ENCODE peak calls at places on chromosomes 2 and 18, in six cellular contexts. One of them, this sample, is unnamed.
A peak's percentile ranks its signal among the peaks of the same experiment; 100 is the strongest.

GRCh38 chr2:5539281-5540211 is 152.6 kb upstream of the SOX11 start:
- DNase-seq in hepatocyte: peak; percentile 59
- DNase-seq in NCI-H748 treated with DMSO at 0.1 percent for 48 hours: no peak
- DNase-seq in left colon: no peak
- DNase-seq in stimulated activated CD4-positive, alpha-beta T cell treated with anti-CD3 and anti-CD28 coated beads, Interleukin-12 subunit alpha, Interleukin-12 subunit beta, amount 100 ng/mL, for 48 hours: no peak
- DNase-seq in left ventricle myocardium superior: no peak
- DNase-seq in this sample: no peak

GRCh38 chr2:130842770-130843169 is 6.1 kb downstream of the ARHGEF4 start:
- DNase-seq in hepatocyte: no peak
- DNase-seq in NCI-H748 treated with DMSO at 0.1 percent for 48 hours: no peak
- DNase-seq in left colon: no peak
- DNase-seq in stimulated activated CD4-positive, alpha-beta T cell treated with anti-CD3 and anti-CD28 coated beads, Interleukin-12 subunit alpha, Interleukin-12 subunit beta, amount 100 ng/mL, for 48 hours: no peak
- DNase-seq in left ventricle myocardium superior: no peak
- DNase-seq in this sample: no peak

GRCh38 chr2:62570861-62571698 is 65.1 kb upstream of the TMEM17 start:
- DNase-seq in hepatocyte: peak; percentile 50
- DNase-seq in NCI-H748 treated with DMSO at 0.1 percent for 48 hours: no peak
- DNase-seq in left colon: peak; percentile 29
- DNase-seq in stimulated activated CD4-positive, alpha-beta T cell treated with anti-CD3 and anti-CD28 coated beads, Interleukin-12 subunit alpha, Interleukin-12 subunit beta, amount 100 ng/mL, for 48 hours: no peak
- DNase-seq in left ventricle myocardium superior: no peak
- DNase-seq in this sample: no peak

GRCh38 chr2:111235192-111235591 is 114.5 kb downstream of the BCL2L11 start:
- DNase-seq in hepatocyte: no peak
- DNase-seq in NCI-H748 treated with DMSO at 0.1 percent for 48 hours: no peak
- DNase-seq in left colon: no peak
- DNase-seq in stimulated activated CD4-positive, alpha-beta T cell treated with anti-CD3 and anti-CD28 coated beads, Interleukin-12 subunit alpha, Interleukin-12 subunit beta, amount 100 ng/mL, for 48 hours: no peak
- DNase-seq in left ventricle myocardium superior: no peak
- DNase-seq in this sample: no peak

GRCh38 chr18:58691256-58691655 is 20.0 kb downstream of the MALT1 start:
- DNase-seq in hepatocyte: no peak
- DNase-seq in NCI-H748 treated with DMSO at 0.1 percent for 48 hours: no peak
- DNase-seq in left colon: no peak
- DNase-seq in stimulated activated CD4-positive, alpha-beta T cell treated with anti-CD3 and anti-CD28 coated beads, Interleukin-12 subunit alpha, Interleukin-12 subunit beta, amount 100 ng/mL, for 48 hours: no peak
- DNase-seq in left ventricle myocardium superior: no peak
- DNase-seq in this sample: no peak

GRCh38 chr2:147549054-147549453 is 295.8 kb upstream of the ACVR2A start:
- DNase-seq in hepatocyte: no peak
- DNase-seq in NCI-H748 treated with DMSO at 0.1 percent for 48 hours: no peak
- DNase-seq in left colon: no peak
- DNase-seq in stimulated activated CD4-positive, alpha-beta T cell treated with anti-CD3 and anti-CD28 coated beads, Interleukin-12 subunit alpha, Interleukin-12 subunit beta, amount 100 ng/mL, for 48 hours: no peak
- DNase-seq in left ventricle myocardium superior: no peak
- DNase-seq in this sample: no peak

GRCh38 chr2:20674974-20675679 is 8.2 kb downstream of the GDF7 start:
- DNase-seq in hepatocyte: peak; percentile 51
- DNase-seq in NCI-H748 treated with DMSO at 0.1 percent for 48 hours: no peak
- DNase-seq in left colon: no peak
- DNase-seq in stimulated activated CD4-positive, alpha-beta T cell treated with anti-CD3 and anti-CD28 coated beads, Interleukin-12 subunit alpha, Interleukin-12 subunit beta, amount 100 ng/mL, for 48 hours: no peak
- DNase-seq in left ventricle myocardium superior: peak; percentile 61
- DNase-seq in this sample: no peak

GRCh38 chr2:236673823-236674185 is 104.2 kb downstream of the ACKR3 start:
- DNase-seq in hepatocyte: no peak
- DNase-seq in NCI-H748 treated with DMSO at 0.1 percent for 48 hours: no peak
- DNase-seq in left colon: no peak
- DNase-seq in stimulated activated CD4-positive, alpha-beta T cell treated with anti-CD3 and anti-CD28 coated beads, Interleukin-12 subunit alpha, Interleukin-12 subunit beta, amount 100 ng/mL, for 48 hours: no peak
- DNase-seq in left ventricle myocardium superior: no peak
- DNase-seq in this sample: no peak

GRCh38 chr2:72698300-72698699 is 127.5 kb downstream of the EXOC6B start:
- DNase-seq in hepatocyte: no peak
- DNase-seq in NCI-H748 treated with DMSO at 0.1 percent for 48 hours: no peak
- DNase-seq in left colon: no peak
- DNase-seq in stimulated activated CD4-positive, alpha-beta T cell treated with anti-CD3 and anti-CD28 coated beads, Interleukin-12 subunit alpha, Interleukin-12 subunit beta, amount 100 ng/mL, for 48 hours: no peak
- DNase-seq in left ventricle myocardium superior: no peak
- DNase-seq in this sample: no peak

GRCh38 chr2:109611467-109612095 is 2.2 kb downstream of the SEPTIN10 start:
- DNase-seq in hepatocyte: no peak
- DNase-seq in NCI-H748 treated with DMSO at 0.1 percent for 48 hours: no peak
- DNase-seq in left colon: no peak
- DNase-seq in stimulated activated CD4-positive, alpha-beta T cell treated with anti-CD3 and anti-CD28 coated beads, Interleukin-12 subunit alpha, Interleukin-12 subunit beta, amount 100 ng/mL, for 48 hours: no peak
- DNase-seq in left ventricle myocardium superior: no peak
- DNase-seq in this sample: no peak

GRCh38 chr2:159562248-159562647 is 54.1 kb downstream of the BAZ2B start:
- DNase-seq in hepatocyte: no peak
- DNase-seq in NCI-H748 treated with DMSO at 0.1 percent for 48 hours: no peak
- DNase-seq in left colon: no peak
- DNase-seq in stimulated activated CD4-positive, alpha-beta T cell treated with anti-CD3 and anti-CD28 coated beads, Interleukin-12 subunit alpha, Interleukin-12 subunit beta, amount 100 ng/mL, for 48 hours: no peak
- DNase-seq in left ventricle myocardium superior: no peak
- DNase-seq in this sample: no peak

GRCh38 chr2:226911932-226912331 is 76.1 kb downstream of the RHBDD1 start:
- DNase-seq in hepatocyte: no peak
- DNase-seq in NCI-H748 treated with DMSO at 0.1 percent for 48 hours: no peak
- DNase-seq in left colon: no peak
- DNase-seq in stimulated activated CD4-positive, alpha-beta T cell treated with anti-CD3 and anti-CD28 coated beads, Interleukin-12 subunit alpha, Interleukin-12 subunit beta, amount 100 ng/mL, for 48 hours: no peak
- DNase-seq in left ventricle myocardium superior: no peak
- DNase-seq in this sample: no peak

GRCh38 chr18:48376406-48376805 is 32.8 kb downstream of the ZBTB7C start:
- DNase-seq in hepatocyte: no peak
- DNase-seq in NCI-H748 treated with DMSO at 0.1 percent for 48 hours: no peak
- DNase-seq in left colon: no peak
- DNase-seq in stimulated activated CD4-positive, alpha-beta T cell treated with anti-CD3 and anti-CD28 coated beads, Interleukin-12 subunit alpha, Interleukin-12 subunit beta, amount 100 ng/mL, for 48 hours: no peak
- DNase-seq in left ventricle myocardium superior: no peak
- DNase-seq in this sample: no peak

GRCh38 chr2:219851801-219852481 is 224.5 kb downstream of the SLC4A3 start:
- DNase-seq in hepatocyte: peak; percentile 24
- DNase-seq in NCI-H748 treated with DMSO at 0.1 percent for 48 hours: no peak
- DNase-seq in left colon: no peak
- DNase-seq in stimulated activated CD4-positive, alpha-beta T cell treated with anti-CD3 and anti-CD28 coated beads, Interleukin-12 subunit alpha, Interleukin-12 subunit beta, amount 100 ng/mL, for 48 hours: no peak
- DNase-seq in left ventricle myocardium superior: peak; percentile 36
- DNase-seq in this sample: no peak

GRCh38 chr2:44320832-44321231 is 40.5 kb downstream of the PREPL start:
- DNase-seq in hepatocyte: no peak
- DNase-seq in NCI-H748 treated with DMSO at 0.1 percent for 48 hours: no peak
- DNase-seq in left colon: no peak
- DNase-seq in stimulated activated CD4-positive, alpha-beta T cell treated with anti-CD3 and anti-CD28 coated beads, Interleukin-12 subunit alpha, Interleukin-12 subunit beta, amount 100 ng/mL, for 48 hours: no peak
- DNase-seq in left ventricle myocardium superior: no peak
- DNase-seq in this sample: no peak

GRCh38 chr2:111947219-111947618 is 48.8 kb downstream of the MERTK start:
- DNase-seq in hepatocyte: no peak
- DNase-seq in NCI-H748 treated with DMSO at 0.1 percent for 48 hours: no peak
- DNase-seq in left colon: no peak
- DNase-seq in stimulated activated CD4-positive, alpha-beta T cell treated with anti-CD3 and anti-CD28 coated beads, Interleukin-12 subunit alpha, Interleukin-12 subunit beta, amount 100 ng/mL, for 48 hours: no peak
- DNase-seq in left ventricle myocardium superior: no peak
- DNase-seq in this sample: no peak

GRCh38 chr2:45886229-45886663 is 234.8 kb downstream of the PRKCE start:
- DNase-seq in hepatocyte: no peak
- DNase-seq in NCI-H748 treated with DMSO at 0.1 percent for 48 hours: no peak
- DNase-seq in left colon: no peak
- DNase-seq in stimulated activated CD4-positive, alpha-beta T cell treated with anti-CD3 and anti-CD28 coated beads, Interleukin-12 subunit alpha, Interleukin-12 subunit beta, amount 100 ng/mL, for 48 hours: no peak
- DNase-seq in left ventricle myocardium superior: no peak
- DNase-seq in this sample: no peak

GRCh38 chr2:39697480-39697879 is 31.8 kb downstream of the TMEM178A start:
- DNase-seq in hepatocyte: no peak
- DNase-seq in NCI-H748 treated with DMSO at 0.1 percent for 48 hours: no peak
- DNase-seq in left colon: no peak
- DNase-seq in stimulated activated CD4-positive, alpha-beta T cell treated with anti-CD3 and anti-CD28 coated beads, Interleukin-12 subunit alpha, Interleukin-12 subunit beta, amount 100 ng/mL, for 48 hours: no peak
- DNase-seq in left ventricle myocardium superior: peak; percentile 64
- DNase-seq in this sample: no peak

GRCh38 chr2:115484483-115484882 is 1042.0 kb downstream of the DPP10 start:
- DNase-seq in hepatocyte: no peak
- DNase-seq in NCI-H748 treated with DMSO at 0.1 percent for 48 hours: no peak
- DNase-seq in left colon: no peak
- DNase-seq in stimulated activated CD4-positive, alpha-beta T cell treated with anti-CD3 and anti-CD28 coated beads, Interleukin-12 subunit alpha, Interleukin-12 subunit beta, amount 100 ng/mL, for 48 hours: no peak
- DNase-seq in left ventricle myocardium superior: no peak
- DNase-seq in this sample: no peak

GRCh38 chr2:151762694-151763093 is 28.4 kb upstream of the NEB start:
- DNase-seq in hepatocyte: no peak
- DNase-seq in NCI-H748 treated with DMSO at 0.1 percent for 48 hours: no peak
- DNase-seq in left colon: no peak
- DNase-seq in stimulated activated CD4-positive, alpha-beta T cell treated with anti-CD3 and anti-CD28 coated beads, Interleukin-12 subunit alpha, Interleukin-12 subunit beta, amount 100 ng/mL, for 48 hours: no peak
- DNase-seq in left ventricle myocardium superior: no peak
- DNase-seq in this sample: no peak

GRCh38 chr2:27309651-27310050 is 1.4 kb upstream of the UCN start:
- DNase-seq in hepatocyte: no peak
- DNase-seq in NCI-H748 treated with DMSO at 0.1 percent for 48 hours: no peak
- DNase-seq in left colon: no peak
- DNase-seq in stimulated activated CD4-positive, alpha-beta T cell treated with anti-CD3 and anti-CD28 coated beads, Interleukin-12 subunit alpha, Interleukin-12 subunit beta, amount 100 ng/mL, for 48 hours: no peak
- DNase-seq in left ventricle myocardium superior: no peak
- DNase-seq in this sample: no peak

GRCh38 chr2:162172802-162173201 is 20.8 kb upstream of the GCG start:
- DNase-seq in hepatocyte: no peak
- DNase-seq in NCI-H748 treated with DMSO at 0.1 percent for 48 hours: peak; percentile 34
- DNase-seq in left colon: no peak
- DNase-seq in stimulated activated CD4-positive, alpha-beta T cell treated with anti-CD3 and anti-CD28 coated beads, Interleukin-12 subunit alpha, Interleukin-12 subunit beta, amount 100 ng/mL, for 48 hours: no peak
- DNase-seq in left ventricle myocardium superior: no peak
- DNase-seq in this sample: no peak

GRCh38 chr2:103008586-103008985 is 246.8 kb downstream of the TMEM182 start:
- DNase-seq in hepatocyte: no peak
- DNase-seq in NCI-H748 treated with DMSO at 0.1 percent for 48 hours: no peak
- DNase-seq in left colon: no peak
- DNase-seq in stimulated activated CD4-positive, alpha-beta T cell treated with anti-CD3 and anti-CD28 coated beads, Interleukin-12 subunit alpha, Interleukin-12 subunit beta, amount 100 ng/mL, for 48 hours: no peak
- DNase-seq in left ventricle myocardium superior: no peak
- DNase-seq in this sample: no peak

GRCh38 chr18:59267511-59268126 is 5.6 kb downstream of the RAX start:
- DNase-seq in hepatocyte: no peak
- DNase-seq in NCI-H748 treated with DMSO at 0.1 percent for 48 hours: no peak
- DNase-seq in left colon: no peak
- DNase-seq in stimulated activated CD4-positive, alpha-beta T cell treated with anti-CD3 and anti-CD28 coated beads, Interleukin-12 subunit alpha, Interleukin-12 subunit beta, amount 100 ng/mL, for 48 hours: no peak
- DNase-seq in left ventricle myocardium superior: no peak
- DNase-seq in this sample: no peak

GRCh38 chr2:115867024-115867423 is 1424.6 kb downstream of the DPP10 start:
- DNase-seq in hepatocyte: no peak
- DNase-seq in NCI-H748 treated with DMSO at 0.1 percent for 48 hours: no peak
- DNase-seq in left colon: no peak
- DNase-seq in stimulated activated CD4-positive, alpha-beta T cell treated with anti-CD3 and anti-CD28 coated beads, Interleukin-12 subunit alpha, Interleukin-12 subunit beta, amount 100 ng/mL, for 48 hours: no peak
- DNase-seq in left ventricle myocardium superior: no peak
- DNase-seq in this sample: no peak

GRCh38 chr18:47247036-47247832 is 4.2 kb downstream of the SKOR2 start:
- DNase-seq in hepatocyte: peak; percentile 44
- DNase-seq in NCI-H748 treated with DMSO at 0.1 percent for 48 hours: no peak
- DNase-seq in left colon: no peak
- DNase-seq in stimulated activated CD4-positive, alpha-beta T cell treated with anti-CD3 and anti-CD28 coated beads, Interleukin-12 subunit alpha, Interleukin-12 subunit beta, amount 100 ng/mL, for 48 hours: no peak
- DNase-seq in left ventricle myocardium superior: no peak
- DNase-seq in this sample: no peak

GRCh38 chr18:59079264-59079972 is 60.3 kb upstream of the SEC11C start:
- DNase-seq in hepatocyte: no peak
- DNase-seq in NCI-H748 treated with DMSO at 0.1 percent for 48 hours: peak; percentile 64
- DNase-seq in left colon: no peak
- DNase-seq in stimulated activated CD4-positive, alpha-beta T cell treated with anti-CD3 and anti-CD28 coated beads, Interleukin-12 subunit alpha, Interleukin-12 subunit beta, amount 100 ng/mL, for 48 hours: no peak
- DNase-seq in left ventricle myocardium superior: no peak
- DNase-seq in this sample: no peak

GRCh38 chr2:226434702-226435101 is 364.9 kb downstream of the IRS1 start:
- DNase-seq in hepatocyte: no peak
- DNase-seq in NCI-H748 treated with DMSO at 0.1 percent for 48 hours: no peak
- DNase-seq in left colon: no peak
- DNase-seq in stimulated activated CD4-positive, alpha-beta T cell treated with anti-CD3 and anti-CD28 coated beads, Interleukin-12 subunit alpha, Interleukin-12 subunit beta, amount 100 ng/mL, for 48 hours: no peak
- DNase-seq in left ventricle myocardium superior: no peak
- DNase-seq in this sample: no peak

GRCh38 chr2:16553222-16553621 is 112.4 kb downstream of the CYRIA start:
- DNase-seq in hepatocyte: peak; percentile 68
- DNase-seq in NCI-H748 treated with DMSO at 0.1 percent for 48 hours: peak; percentile 2
- DNase-seq in left colon: peak; percentile 26
- DNase-seq in stimulated activated CD4-positive, alpha-beta T cell treated with anti-CD3 and anti-CD28 coated beads, Interleukin-12 subunit alpha, Interleukin-12 subunit beta, amount 100 ng/mL, for 48 hours: no peak
- DNase-seq in left ventricle myocardium superior: no peak
- DNase-seq in this sample: peak; percentile 3

GRCh38 chr2:226934546-226935243 is 98.8 kb downstream of the RHBDD1 start:
- DNase-seq in hepatocyte: no peak
- DNase-seq in NCI-H748 treated with DMSO at 0.1 percent for 48 hours: no peak
- DNase-seq in left colon: no peak
- DNase-seq in stimulated activated CD4-positive, alpha-beta T cell treated with anti-CD3 and anti-CD28 coated beads, Interleukin-12 subunit alpha, Interleukin-12 subunit beta, amount 100 ng/mL, for 48 hours: no peak
- DNase-seq in left ventricle myocardium superior: no peak
- DNase-seq in this sample: no peak

GRCh38 chr18:23207191-23207955 is 72.1 kb downstream of the CABLES1 start:
- DNase-seq in hepatocyte: no peak
- DNase-seq in NCI-H748 treated with DMSO at 0.1 percent for 48 hours: no peak
- DNase-seq in left colon: no peak
- DNase-seq in stimulated activated CD4-positive, alpha-beta T cell treated with anti-CD3 and anti-CD28 coated beads, Interleukin-12 subunit alpha, Interleukin-12 subunit beta, amount 100 ng/mL, for 48 hours: no peak
- DNase-seq in left ventricle myocardium superior: no peak
- DNase-seq in this sample: no peak

GRCh38 chr2:212998629-212999359 is 152.6 kb downstream of the IKZF2 start:
- DNase-seq in hepatocyte: no peak
- DNase-seq in NCI-H748 treated with DMSO at 0.1 percent for 48 hours: no peak
- DNase-seq in left colon: no peak
- DNase-seq in stimulated activated CD4-positive, alpha-beta T cell treated with anti-CD3 and anti-CD28 coated beads, Interleukin-12 subunit alpha, Interleukin-12 subunit beta, amount 100 ng/mL, for 48 hours: no peak
- DNase-seq in left ventricle myocardium superior: no peak
- DNase-seq in this sample: no peak

GRCh38 chr18:904135-905090 is at the start of gene ADCYAP1:
- DNase-seq in hepatocyte: peak; percentile 31
- DNase-seq in NCI-H748 treated with DMSO at 0.1 percent for 48 hours: peak; percentile 65
- DNase-seq in left colon: no peak
- DNase-seq in stimulated activated CD4-positive, alpha-beta T cell treated with anti-CD3 and anti-CD28 coated beads, Interleukin-12 subunit alpha, Interleukin-12 subunit beta, amount 100 ng/mL, for 48 hours: no peak
- DNase-seq in left ventricle myocardium superior: no peak
- DNase-seq in this sample: no peak

GRCh38 chr18:57029761-57030160 is 117.1 kb upstream of the BOD1L2 start:
- DNase-seq in hepatocyte: no peak
- DNase-seq in NCI-H748 treated with DMSO at 0.1 percent for 48 hours: peak; percentile 28
- DNase-seq in left colon: no peak
- DNase-seq in stimulated activated CD4-positive, alpha-beta T cell treated with anti-CD3 and anti-CD28 coated beads, Interleukin-12 subunit alpha, Interleukin-12 subunit beta, amount 100 ng/mL, for 48 hours: no peak
- DNase-seq in left ventricle myocardium superior: no peak
- DNase-seq in this sample: no peak

GRCh38 chr18:7902399-7902839 is 335.3 kb downstream of the PTPRM start:
- DNase-seq in hepatocyte: peak; percentile 42
- DNase-seq in NCI-H748 treated with DMSO at 0.1 percent for 48 hours: no peak
- DNase-seq in left colon: no peak
- DNase-seq in stimulated activated CD4-positive, alpha-beta T cell treated with anti-CD3 and anti-CD28 coated beads, Interleukin-12 subunit alpha, Interleukin-12 subunit beta, amount 100 ng/mL, for 48 hours: no peak
- DNase-seq in left ventricle myocardium superior: no peak
- DNase-seq in this sample: no peak

GRCh38 chr2:77922567-77922966 is 400.4 kb upstream of the LRRTM4 start:
- DNase-seq in hepatocyte: no peak
- DNase-seq in NCI-H748 treated with DMSO at 0.1 percent for 48 hours: no peak
- DNase-seq in left colon: no peak
- DNase-seq in stimulated activated CD4-positive, alpha-beta T cell treated with anti-CD3 and anti-CD28 coated beads, Interleukin-12 subunit alpha, Interleukin-12 subunit beta, amount 100 ng/mL, for 48 hours: no peak
- DNase-seq in left ventricle myocardium superior: no peak
- DNase-seq in this sample: no peak

GRCh38 chr2:237315170-237315880 is 98.6 kb downstream of the COL6A3 start:
- DNase-seq in hepatocyte: peak; percentile 90
- DNase-seq in NCI-H748 treated with DMSO at 0.1 percent for 48 hours: no peak
- DNase-seq in left colon: peak; percentile 55
- DNase-seq in stimulated activated CD4-positive, alpha-beta T cell treated with anti-CD3 and anti-CD28 coated beads, Interleukin-12 subunit alpha, Interleukin-12 subunit beta, amount 100 ng/mL, for 48 hours: no peak
- DNase-seq in left ventricle myocardium superior: peak; percentile 95
- DNase-seq in this sample: no peak

GRCh38 chr2:179950391-179950790 is 56.7 kb downstream of the CWC22 start:
- DNase-seq in hepatocyte: no peak
- DNase-seq in NCI-H748 treated with DMSO at 0.1 percent for 48 hours: no peak
- DNase-seq in left colon: no peak
- DNase-seq in stimulated activated CD4-positive, alpha-beta T cell treated with anti-CD3 and anti-CD28 coated beads, Interleukin-12 subunit alpha, Interleukin-12 subunit beta, amount 100 ng/mL, for 48 hours: no peak
- DNase-seq in left ventricle myocardium superior: no peak
- DNase-seq in this sample: no peak

GRCh38 chr2:158965731-158966130 is 2.7 kb upstream of the TANC1 start:
- DNase-seq in hepatocyte: no peak
- DNase-seq in NCI-H748 treated with DMSO at 0.1 percent for 48 hours: no peak
- DNase-seq in left colon: no peak
- DNase-seq in stimulated activated CD4-positive, alpha-beta T cell treated with anti-CD3 and anti-CD28 coated beads, Interleukin-12 subunit alpha, Interleukin-12 subunit beta, amount 100 ng/mL, for 48 hours: no peak
- DNase-seq in left ventricle myocardium superior: no peak
- DNase-seq in this sample: no peak